ENCODE peak calls at places on chromosome 20, in seven cellular contexts. E, F, L, H, I, J and V are unnamed samples.

GRCh38 chr20:10636326-10636818 is 37.4 kb downstream of the JAG1 start:
- DNase-seq in E (no peak), F (no peak), L (no peak), H (no peak), I (peak; percentile 35), J (no peak), V (no peak)

GRCh38 chr20:39395478-39396291 is 433.5 kb downstream of the DHX35 start:
- DNase-seq in E (no peak), F (no peak), L (no peak), H (no peak), I (no peak), J (no peak), V (no peak)

GRCh38 chr20:57190536-57191265 is 75.7 kb downstream of the BMP7 start:
- DNase-seq in E (no peak), F (no peak), L (no peak), H (no peak), I (no peak), J (no peak), V (no peak)

GRCh38 chr20:24402234-24402633 is 67.2 kb upstream of the SYNDIG1 start:
- DNase-seq in E (no peak), F (no peak), L (no peak), H (no peak), I (no peak), J (no peak), V (no peak)

GRCh38 chr20:52294106-52294628 is 102.6 kb upstream of the ZFP64 start:
- DNase-seq in E (no peak), F (no peak), L (no peak), H (no peak), I (no peak), J (no peak), V (no peak)

GRCh38 chr20:35273449-35274171 is 4.3 kb downstream of the MMP24OS start:
- DNase-seq in E (no peak), F (no peak), L (no peak), H (no peak), I (no peak), J (peak; percentile 75), V (no peak)

GRCh38 chr20:62117362-62117646 is 5.0 kb upstream of the LSM14B start:
- DNase-seq in E (no peak), F (no peak), L (no peak), H (no peak), I (no peak), J (no peak), V (no peak)

GRCh38 chr20:8060977-8061376 is 41.4 kb upstream of the TMX4 start:
- DNase-seq in E (no peak), F (no peak), L (no peak), H (no peak), I (no peak), J (no peak), V (no peak)

GRCh38 chr20:14512856-14513255 is 175.4 kb upstream of the FLRT3 start:
- DNase-seq in E (no peak), F (no peak), L (no peak), H (no peak), I (no peak), J (no peak), V (no peak)

GRCh38 chr20:10357061-10357708 is 76.8 kb downstream of the MKKS start:
- DNase-seq in E (no peak), F (no peak), L (no peak), H (no peak), I (no peak), J (no peak), V (no peak)

GRCh38 chr20:63974402-63975200 is 4.8 kb downstream of the SAMD10 start:
- DNase-seq in E (peak; percentile 84), F (no peak), L (peak; percentile 62), H (no peak), I (no peak), J (no peak), V (no peak)

GRCh38 chr20:19889011-19889953 is 127.9 kb upstream of the NAA20 start:
- DNase-seq in E (peak; percentile 34), F (peak; percentile 80), L (no peak), H (no peak), I (no peak), J (peak; percentile 7), V (no peak)

GRCh38 chr20:58751956-58752355 is 59.4 kb downstream of the NPEPL1 start:
- DNase-seq in E (no peak), F (peak; percentile 28), L (no peak), H (no peak), I (no peak), J (no peak), V (no peak)

GRCh38 chr20:54869765-54870164 is 394.4 kb downstream of the DOK5 start:
- DNase-seq in E (no peak), F (no peak), L (no peak), H (no peak), I (no peak), J (no peak), V (no peak)

GRCh38 chr20:54103067-54103761 is 32.8 kb upstream of the BCAS1 start:
- DNase-seq in E (peak; percentile 56), F (peak; percentile 88), L (peak; percentile 67), H (peak; percentile 69), I (peak; percentile 96), J (peak; percentile 89), V (peak; percentile 75)

GRCh38 chr20:46342045-46342378 is 33.7 kb upstream of the CDH22 start:
- DNase-seq in E (no peak), F (no peak), L (no peak), H (no peak), I (no peak), J (no peak), V (no peak)

GRCh38 chr20:46344488-46345162 is 36.3 kb upstream of the CDH22 start:
- DNase-seq in E (no peak), F (no peak), L (no peak), H (no peak), I (no peak), J (no peak), V (no peak)

GRCh38 chr20:46341374-46342044 is 33.2 kb upstream of the CDH22 start:
- DNase-seq in E (no peak), F (no peak), L (no peak), H (no peak), I (no peak), J (no peak), V (no peak)

GRCh38 chr20:46342451-46343357 is 34.4 kb upstream of the CDH22 start:
- DNase-seq in E (no peak), F (no peak), L (no peak), H (no peak), I (no peak), J (no peak), V (no peak)

DNA sequence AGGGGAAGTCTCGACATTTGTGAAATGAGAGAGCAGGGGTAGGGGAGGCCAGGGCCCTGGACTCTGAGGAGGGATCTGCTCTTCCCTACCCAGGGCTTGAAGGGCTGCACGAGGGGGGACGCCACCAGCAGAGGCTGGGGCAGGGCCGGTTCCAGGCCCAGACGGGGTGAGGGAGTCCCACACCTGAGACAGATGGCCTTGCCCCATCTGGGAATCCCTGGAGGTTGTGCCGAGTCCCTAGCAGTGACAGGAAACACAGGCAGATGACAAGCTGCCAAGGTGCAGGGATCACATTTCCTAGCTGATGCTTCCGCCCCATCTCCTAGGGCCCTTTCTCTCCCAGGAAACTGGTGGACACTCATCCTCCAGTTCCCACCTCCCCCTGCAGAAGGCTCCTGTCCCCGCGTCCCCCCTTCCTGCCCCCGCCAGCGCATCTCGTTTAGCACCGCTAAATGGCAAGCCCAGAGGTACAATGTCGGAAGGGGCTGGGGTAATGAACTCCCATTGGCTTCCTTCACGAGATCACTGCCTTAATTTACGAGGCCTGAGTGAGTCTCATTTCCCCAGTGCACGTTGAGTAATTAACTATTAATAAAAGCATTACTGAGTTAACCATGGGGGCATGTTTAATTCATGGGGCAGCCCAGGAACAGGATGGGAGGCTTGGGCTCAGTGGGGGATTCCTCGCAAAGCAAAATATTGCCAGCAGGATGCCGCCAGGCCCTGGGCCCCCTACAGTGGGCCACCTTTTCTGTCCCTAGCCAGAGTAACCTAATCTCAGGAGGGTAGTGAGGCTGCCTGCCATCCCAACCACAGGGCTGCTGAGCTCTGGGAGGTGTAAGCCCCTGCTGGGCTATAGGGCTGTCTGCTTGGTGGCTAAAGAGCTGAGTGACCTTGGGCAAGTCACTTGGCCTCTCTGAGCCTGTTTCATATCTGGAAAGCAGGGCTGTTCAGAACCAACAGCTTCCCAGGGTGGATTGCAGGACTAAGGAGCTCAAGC is 35.4 kb upstream of the CDH22 start:
- DNase-seq in E (no peak), F (no peak), L (no peak), H (no peak), I (no peak), J (no peak), V (no peak)
- TF ChIP-seq POLR2AphosphoS5 in E (no peak), F (peak; percentile 66), L (no peak), H (no peak), I (no peak), J (no peak), V (no peak)

GRCh38 chr20:5312518-5312917 is 4.2 kb downstream of the PROKR2 start:
- DNase-seq in E (no peak), F (no peak), L (no peak), H (no peak), I (no peak), J (no peak), V (no peak)

GRCh38 chr20:5313916-5314315 is 2.8 kb downstream of the PROKR2 start:
- DNase-seq in E (no peak), F (no peak), L (no peak), H (no peak), I (no peak), J (no peak), V (no peak)

GRCh38 chr20:5315807-5316187 is 957 bp downstream of the PROKR2 start:
- DNase-seq in E (no peak), F (no peak), L (no peak), H (no peak), I (no peak), J (peak; percentile 64), V (peak; percentile 56)

GRCh38 chr20:5316188-5317158 is at the start of gene PROKR2:
- DNase-seq in E (no peak), F (peak; percentile 78), L (no peak), H (no peak), I (no peak), J (peak; percentile 86), V (no peak)
- TF ChIP-seq CTCF in E (no peak), F (no peak), L (no peak), H (no peak), I (peak; percentile 42), J (peak; percentile 47), V (no peak)

GRCh38 chr20:4012631-4013030 is 2.7 kb downstream of the RNF24 start:
- DNase-seq in E (no peak), F (no peak), L (no peak), H (peak; percentile 25), I (no peak), J (no peak), V (no peak)
- TF ChIP-seq POLR2AphosphoS5 in E (peak; percentile 66), F (no peak), L (no peak), H (no peak), I (no peak), J (no peak), V (peak; percentile 84)

DNA sequence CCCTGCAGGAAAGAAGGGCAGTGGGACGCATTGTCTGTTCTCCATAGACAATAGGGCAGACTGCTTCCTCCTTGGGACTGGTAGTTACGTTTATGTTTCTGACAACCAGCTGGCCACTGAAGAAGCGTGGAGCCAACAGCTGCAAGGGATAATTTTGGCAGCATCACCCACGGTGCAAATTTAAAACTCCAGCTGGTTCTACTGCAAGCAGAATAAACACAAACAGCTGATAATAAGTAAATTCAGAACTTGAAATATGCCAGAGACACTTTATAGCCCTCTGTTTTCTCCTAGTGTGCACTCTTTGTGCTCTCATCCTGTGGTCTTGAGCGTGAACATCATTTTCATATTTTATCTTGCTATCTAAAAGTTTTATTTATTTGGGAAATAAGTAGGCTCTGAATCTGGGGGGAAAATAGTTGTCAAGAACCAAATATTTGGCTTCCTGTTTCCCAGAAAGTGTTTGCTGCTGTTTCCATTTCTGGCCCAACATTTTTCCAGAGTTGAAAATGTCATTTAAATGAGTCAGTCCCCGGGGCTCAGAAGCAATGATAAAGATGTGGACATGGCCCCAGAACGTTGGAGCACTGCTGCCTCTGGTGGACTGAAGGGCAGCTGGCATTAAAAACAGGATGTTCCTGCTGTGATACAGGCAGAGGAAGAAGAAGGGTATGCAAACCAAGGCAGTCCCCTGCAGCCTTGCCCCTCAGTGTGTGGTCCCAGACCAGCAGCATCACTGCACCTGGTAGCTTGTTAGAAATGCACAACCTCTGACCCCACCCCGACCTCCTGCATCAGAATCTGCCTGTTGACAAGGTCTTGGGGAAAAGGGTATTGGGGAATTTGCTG is 12.5 kb upstream of the THBD start:
- DNase-seq in E (no peak), F (no peak), L (no peak), H (no peak), I (peak; percentile 29), J (peak; percentile 78), V (peak; percentile 34)
- TF ChIP-seq CTCF in E (peak; percentile 14), F (peak; percentile 37), L (peak; percentile 14), H (peak; percentile 49), I (peak; percentile 12), J (peak; percentile 54), V (peak; percentile 30)